ENCODE peak calls at places on chromosomes 5 and 9, in six cellular contexts. W is psoas muscle, X is B cell, K is colonic mucosa, I is glutamatergic neuron, T is cardiac muscle cell. B is an unnamed sample.
A peak's percentile ranks its signal among the peaks of the same experiment; 100 is the strongest.

GRCh38 chr9:135176284-135176683 is 88.8 kb downstream of the OLFM1 start:
- DNase-seq in W (no peak), X (no peak), K (no peak), I (no peak), T (no peak), B (no peak)

GRCh38 chr9:112048924-112049785 is 125.9 kb downstream of the SUSD1 start:
- DNase-seq in W (no peak), X (no peak), K (peak; percentile 75), I (no peak), T (no peak), B (no peak)

GRCh38 chr5:121273818-121274433 is 577.8 kb upstream of the FTMT start:
- DNase-seq in W (no peak), X (no peak), K (no peak), I (no peak), T (no peak), B (peak; percentile 43)

GRCh38 chr9:38651400-38652042 is 31.1 kb upstream of the ANKRD18A start:
- DNase-seq in W (no peak), X (no peak), K (no peak), I (no peak), T (peak; percentile 64), B (no peak)

GRCh38 chr9:75504721-75505120 is 385.8 kb upstream of the PCSK5 start:
- DNase-seq in W (no peak), X (no peak), K (peak; percentile 23), I (no peak), T (no peak), B (no peak)

GRCh38 chr9:130058887-130059286 is 5.2 kb downstream of the GPR107 start:
- DNase-seq in W (no peak), X (no peak), K (peak; percentile 42), I (no peak), T (no peak), B (no peak)

GRCh38 chr9:110869931-110870330 is 168.3 kb downstream of the LPAR1 start:
- DNase-seq in W (no peak), X (no peak), K (no peak), I (no peak), T (no peak), B (no peak)

GRCh38 chr5:42929871-42930270 is 110.2 kb downstream of the ANXA2R start:
- DNase-seq in W (no peak), X (no peak), K (no peak), I (no peak), T (no peak), B (no peak)

DNA sequence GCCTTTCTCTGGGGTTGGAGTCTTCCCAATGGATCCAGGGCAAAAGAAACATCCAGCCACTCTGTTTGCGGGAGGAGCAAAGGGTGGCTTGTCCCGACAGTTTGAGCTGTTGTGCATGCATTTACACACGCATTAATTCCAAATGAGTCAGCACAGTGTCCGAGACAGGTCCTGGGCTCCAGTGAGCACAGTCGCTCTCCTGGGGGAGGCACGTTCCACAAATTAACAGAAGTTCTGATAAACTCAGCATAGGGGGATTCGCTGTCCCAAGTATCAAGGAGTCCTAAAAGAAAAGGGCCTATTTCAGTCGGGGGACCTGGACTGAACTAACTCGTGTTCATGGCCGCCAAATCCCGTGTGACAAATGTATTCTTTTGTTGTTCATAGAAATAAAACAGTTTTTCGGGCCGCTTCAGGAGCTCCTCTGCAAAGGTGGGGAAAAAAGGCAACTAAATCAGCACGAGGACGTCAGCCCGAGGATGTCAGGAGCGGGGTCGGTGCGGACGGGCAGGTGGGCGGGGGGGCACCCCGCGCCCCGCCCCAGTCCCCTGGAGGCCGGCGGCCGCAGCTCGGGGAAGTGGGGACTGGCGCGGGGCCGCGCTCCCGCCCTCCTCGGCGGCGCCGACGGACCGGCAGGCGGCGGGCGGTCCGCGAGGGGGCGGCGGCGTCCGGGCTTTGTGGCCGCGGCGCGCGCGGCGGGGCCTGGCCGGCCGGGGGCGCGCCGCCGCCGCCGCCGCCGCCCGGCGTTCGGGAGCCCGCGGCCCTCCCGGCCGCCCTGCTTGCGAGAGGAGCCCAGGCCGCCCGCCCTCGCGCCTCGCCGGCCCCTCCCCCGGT is at the start of gene MSANTD3:
- DNase-seq in W (peak; percentile 69), X (peak; percentile 48), K (peak; percentile 49), I (peak; percentile 76), T (peak; percentile 89), B (peak; percentile 77)
- TF ChIP-seq CTCF in W (peak; percentile 32), X (no peak), K (no peak), I (peak; percentile 25), T (no peak), B (no peak)

GRCh38 chr9:3906437-3907213 is 380.8 kb upstream of the RFX3 start:
- DNase-seq in W (no peak), X (no peak), K (no peak), I (no peak), T (no peak), B (no peak)
- TF ChIP-seq CTCF in W (no peak), X (no peak), K (no peak), I (no peak), T (peak; percentile 28), B (no peak)

GRCh38 chr5:134738963-134739661 is 764 bp downstream of the CAMLG start:
- DNase-seq in W (no peak), X (peak; percentile 45), K (peak; percentile 34), I (peak; percentile 17), T (peak; percentile 35), B (peak; percentile 21)
- TF ChIP-seq CTCF in W (no peak), X (no peak), K (no peak), I (no peak), T (peak; percentile 29), B (no peak)

GRCh38 chr9:36798350-36799065 is 225.8 kb downstream of the MELK start:
- DNase-seq in W (no peak), X (peak; percentile 25), K (no peak), I (no peak), T (peak; percentile 22), B (peak; percentile 73)
- TF ChIP-seq CTCF in W (no peak), X (no peak), K (no peak), I (no peak), T (peak; percentile 5), B (peak; percentile 74)

GRCh38 chr5:150251504-150251903 is 38.1 kb downstream of the CAMK2A start:
- DNase-seq in W (no peak), X (no peak), K (no peak), I (no peak), T (no peak), B (no peak)

GRCh38 chr5:150252489-150252888 is 37.1 kb downstream of the CAMK2A start:
- DNase-seq in W (no peak), X (no peak), K (no peak), I (no peak), T (no peak), B (no peak)

GRCh38 chr5:150246835-150247234 is 42.7 kb downstream of the CAMK2A start:
- DNase-seq in W (peak; percentile 73), X (no peak), K (no peak), I (no peak), T (no peak), B (no peak)

GRCh38 chr5:150247726-150248125 is 41.8 kb downstream of the CAMK2A start:
- DNase-seq in W (no peak), X (no peak), K (no peak), I (no peak), T (no peak), B (no peak)

GRCh38 chr5:150249744-150250143 is 39.8 kb downstream of the CAMK2A start:
- DNase-seq in W (no peak), X (no peak), K (no peak), I (no peak), T (no peak), B (no peak)
- TF ChIP-seq CTCF in W (no peak), X (no peak), K (no peak), I (no peak), T (no peak), B (peak; percentile 13)